ENCODE peak calls at places on chromosome 5, in nine cellular contexts. P is suprapubic skin, N is upper lobe of left lung, C is sigmoid colon, R is stomach, X is tibial nerve, S is esophagus muscularis mucosa, V is HepG2, F is A549. U is an unnamed sample.

GRCh38 chr5:139667001-139667729 is 19.0 kb downstream of the CXXC5 start:
- DNase-seq in P (no peak), N (no peak), C (no peak), R (no peak), X (no peak), S (no peak), V (no peak), F (no peak), U (no peak)

GRCh38 chr5:137647401-137647800 is 88.5 kb downstream of the KLHL3 start:
- DNase-seq in P (no peak), N (no peak), C (no peak), R (no peak), X (no peak), S (peak), V (no peak), F (no peak), U (no peak)

GRCh38 chr5:32499261-32499660 is 54.7 kb upstream of the ZFR start:
- DNase-seq in P (no peak), N (no peak), C (no peak), R (no peak), X (no peak), S (no peak), V (no peak), F (no peak), U (no peak)

GRCh38 chr5:154844800-154845199 is 5.6 kb downstream of the FAXDC2 start:
- DNase-seq in P (no peak), N (no peak), C (no peak), R (no peak), X (no peak), S (no peak), V (peak), F (no peak), U (peak)

GRCh38 chr5:131068893-131069643 is 96.0 kb downstream of the HINT1 start:
- DNase-seq in P (no peak), N (no peak), C (no peak), R (no peak), X (no peak), S (no peak), V (no peak), F (no peak), U (no peak)

GRCh38 chr5:33491941-33492340 is 51.2 kb downstream of the TARS1 start:
- DNase-seq in P (no peak), N (no peak), C (no peak), R (no peak), X (no peak), S (peak), V (peak), F (no peak), U (no peak)

GRCh38 chr5:90866915-90867715 is 308.5 kb downstream of the ADGRV1 start:
- DNase-seq in P (no peak), N (no peak), C (no peak), R (no peak), X (no peak), S (no peak), V (peak), F (peak), U (no peak)

GRCh38 chr5:150113047-150113744 is 26.8 kb upstream of the CSF1R start:
- DNase-seq in P (peak), N (no peak), C (peak), R (peak), X (peak), S (peak), V (no peak), F (no peak), U (peak)

GRCh38 chr5:150619359-150620230 is 20.9 kb upstream of the SYNPO start:
- DNase-seq in P (no peak), N (no peak), C (no peak), R (no peak), X (no peak), S (no peak), V (no peak), F (no peak), U (no peak)

GRCh38 chr5:143041-143440 is 48.3 kb upstream of the LRRC14B start:
- DNase-seq in P (no peak), N (no peak), C (no peak), R (no peak), X (no peak), S (peak), V (no peak), F (no peak), U (no peak)

DNA sequence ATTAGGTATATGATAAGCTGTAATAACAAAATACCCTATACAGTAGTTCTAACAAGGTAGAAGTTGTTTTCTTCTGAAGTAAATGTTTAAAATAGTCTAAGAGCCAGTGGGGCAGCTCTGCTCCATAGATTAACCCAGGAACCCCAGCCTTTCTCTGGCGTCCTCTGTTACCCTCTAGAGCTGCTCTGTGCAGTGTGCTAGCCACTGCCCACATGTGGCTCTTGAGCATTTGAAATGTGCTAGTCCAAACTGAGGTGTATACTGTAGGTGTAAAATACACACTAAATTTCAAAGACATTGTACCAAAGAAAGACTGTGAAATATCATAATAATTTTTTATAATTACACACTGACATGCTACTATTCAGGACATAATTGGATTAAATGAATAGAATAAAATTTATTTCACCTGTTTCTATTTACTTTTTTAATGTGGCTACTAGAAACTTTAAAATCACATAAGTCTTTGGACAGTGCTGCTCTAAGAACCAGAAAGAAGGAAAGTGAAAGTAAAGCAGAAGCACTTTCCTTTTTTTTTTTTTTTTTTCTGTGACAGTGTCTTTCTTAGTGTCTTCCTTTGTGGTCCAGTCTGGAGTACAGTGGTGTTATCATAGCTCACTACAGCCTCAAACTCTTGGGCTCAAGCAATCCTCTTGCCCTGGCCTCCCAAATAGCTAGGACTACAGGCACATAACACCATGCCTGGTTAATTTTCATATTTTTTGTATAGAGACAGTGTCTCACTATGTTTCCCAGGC is 39.3 kb downstream of the RAI14 start:
- DNase-seq in P (no peak), N (no peak), C (no peak), R (no peak), X (no peak), S (no peak), V (no peak), F (no peak), U (no peak)
- TF ChIP-seq EP300 in P (no peak), N (no peak), C (no peak), R (no peak), X (no peak), S (no peak), V (no peak), F (no peak), U (no peak)

DNA sequence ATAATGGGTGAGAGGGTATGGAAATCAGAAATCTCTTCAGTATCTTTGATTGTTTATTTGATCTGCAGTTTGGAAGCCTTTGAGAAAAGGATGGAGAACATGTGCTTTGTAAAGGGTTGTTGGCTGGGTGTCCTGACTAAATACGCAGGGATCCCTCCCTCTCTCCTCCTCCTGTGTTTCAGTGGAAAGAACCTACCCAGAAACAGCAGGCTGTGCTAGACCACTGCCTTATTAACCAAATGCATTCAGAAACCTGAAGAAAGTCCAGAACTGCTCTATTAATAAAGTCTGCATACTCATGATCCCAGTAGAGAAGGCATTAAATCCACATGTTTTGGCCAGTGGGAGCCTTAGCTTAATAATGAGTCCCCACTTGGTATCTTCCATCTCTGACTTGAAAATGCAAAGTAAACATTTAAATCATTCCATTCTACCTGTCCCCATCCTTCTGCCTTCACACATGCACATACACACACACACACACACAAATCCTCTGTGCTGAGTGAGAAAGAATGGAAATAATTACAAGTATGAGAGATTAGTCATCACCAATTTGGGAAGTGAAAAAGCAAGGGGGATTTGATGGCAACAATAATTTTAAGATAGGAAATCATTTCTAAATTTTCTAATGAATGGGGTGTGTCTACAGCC is 10.0 kb upstream of the LECT2 start:
- DNase-seq in P (no peak), N (no peak), C (no peak), R (no peak), X (no peak), S (no peak), V (no peak), F (no peak), U (no peak)
- TF ChIP-seq EP300 in P (no peak), N (no peak), C (no peak), R (no peak), X (no peak), S (no peak), V (no peak), F (no peak), U (no peak)

GRCh38 chr5:74161171-74161570 is 479.4 kb downstream of the ENC1 start:
- DNase-seq in P (no peak), N (no peak), C (no peak), R (no peak), X (no peak), S (no peak), V (no peak), F (no peak), U (no peak)

GRCh38 chr5:74154526-74154925 is 486.0 kb downstream of the ENC1 start:
- DNase-seq in P (no peak), N (no peak), C (no peak), R (no peak), X (no peak), S (no peak), V (no peak), F (no peak), U (no peak)

GRCh38 chr5:74155501-74155900 is 485.0 kb downstream of the ENC1 start:
- DNase-seq in P (no peak), N (no peak), C (no peak), R (no peak), X (no peak), S (no peak), V (no peak), F (no peak), U (no peak)
- TF ChIP-seq EP300 in P (no peak), N (no peak), C (no peak), R (no peak), X (no peak), S (no peak), V (no peak), F (no peak), U (no peak)

DNA sequence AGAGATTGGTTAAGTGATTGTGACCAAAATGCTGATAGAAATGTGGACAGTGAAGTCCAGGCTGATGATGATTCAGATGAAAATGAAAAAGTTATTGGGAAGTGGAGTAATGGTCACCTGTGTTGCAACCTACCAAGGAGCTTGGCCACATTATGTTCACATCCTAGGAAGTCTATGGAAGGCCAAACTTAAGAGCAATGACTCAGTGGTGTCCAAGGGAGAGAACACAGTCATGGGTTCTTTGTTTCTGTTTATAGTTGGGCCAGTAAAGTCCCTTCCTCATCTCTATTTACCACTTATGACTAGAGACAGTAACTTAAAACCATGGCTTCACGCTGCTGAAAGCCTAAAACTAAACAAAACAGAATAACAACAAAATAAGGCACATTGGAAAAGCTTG is 555.3 kb upstream of the DAB2 start:
- DNase-seq in P (no peak), N (no peak), C (no peak), R (no peak), X (no peak), S (no peak), V (no peak), F (no peak), U (no peak)
- TF ChIP-seq EP300 in P (no peak), N (no peak), C (no peak), R (no peak), X (no peak), S (no peak), V (no peak), F (no peak), U (no peak)

GRCh38 chr5:54457094-54457531 is 1.6 kb downstream of the HSPB3 start:
- DNase-seq in P (no peak), N (no peak), C (no peak), R (peak), X (no peak), S (no peak), V (peak), F (peak), U (no peak)
- TF ChIP-seq EP300 in P (no peak), N (no peak), C (no peak), R (no peak), X (no peak), S (no peak), V (no peak), F (no peak), U (peak)

DNA sequence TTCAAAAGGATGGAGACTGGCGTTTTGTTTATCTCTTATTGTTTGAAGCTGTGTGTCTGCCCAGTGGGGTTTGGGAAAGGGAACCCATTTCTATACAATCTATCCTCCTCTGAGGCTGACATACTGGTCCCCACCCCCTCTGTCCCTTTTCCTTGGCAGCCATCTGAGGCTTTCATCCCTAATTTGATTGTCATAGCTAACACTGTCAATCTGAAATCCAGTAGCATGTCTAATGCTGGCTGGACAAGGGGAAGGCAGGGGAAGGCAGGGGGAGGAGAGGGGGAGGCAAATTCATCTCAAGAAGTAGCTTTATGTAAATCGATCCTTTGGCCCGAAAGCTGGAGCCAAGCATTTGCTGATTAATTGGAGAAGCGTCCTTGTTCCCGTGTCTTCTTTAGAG is 314.1 kb upstream of the PANK3 start:
- DNase-seq in P (no peak), N (no peak), C (no peak), R (no peak), X (no peak), S (no peak), V (no peak), F (no peak), U (no peak)
- TF ChIP-seq EP300 in P (no peak), N (no peak), C (no peak), R (no peak), X (no peak), S (no peak), V (no peak), F (no peak), U (no peak)

GRCh38 chr5:116576043-116576713 is 1.6 kb upstream of the SEMA6A start:
- DNase-seq in P (no peak), N (peak), C (peak), R (peak), X (no peak), S (no peak), V (peak), F (peak), U (peak)
- TF ChIP-seq EP300 in P (no peak), N (no peak), C (no peak), R (no peak), X (no peak), S (no peak), V (no peak), F (no peak), U (no peak)

GRCh38 chr5:134787692-134788091 is 29.1 kb downstream of the DDX46 start:
- DNase-seq in P (no peak), N (no peak), C (no peak), R (no peak), X (no peak), S (no peak), V (no peak), F (no peak), U (no peak)

GRCh38 chr5:134784946-134785620 is 26.5 kb downstream of the DDX46 start:
- DNase-seq in P (no peak), N (no peak), C (no peak), R (no peak), X (no peak), S (no peak), V (no peak), F (no peak), U (no peak)

DNA sequence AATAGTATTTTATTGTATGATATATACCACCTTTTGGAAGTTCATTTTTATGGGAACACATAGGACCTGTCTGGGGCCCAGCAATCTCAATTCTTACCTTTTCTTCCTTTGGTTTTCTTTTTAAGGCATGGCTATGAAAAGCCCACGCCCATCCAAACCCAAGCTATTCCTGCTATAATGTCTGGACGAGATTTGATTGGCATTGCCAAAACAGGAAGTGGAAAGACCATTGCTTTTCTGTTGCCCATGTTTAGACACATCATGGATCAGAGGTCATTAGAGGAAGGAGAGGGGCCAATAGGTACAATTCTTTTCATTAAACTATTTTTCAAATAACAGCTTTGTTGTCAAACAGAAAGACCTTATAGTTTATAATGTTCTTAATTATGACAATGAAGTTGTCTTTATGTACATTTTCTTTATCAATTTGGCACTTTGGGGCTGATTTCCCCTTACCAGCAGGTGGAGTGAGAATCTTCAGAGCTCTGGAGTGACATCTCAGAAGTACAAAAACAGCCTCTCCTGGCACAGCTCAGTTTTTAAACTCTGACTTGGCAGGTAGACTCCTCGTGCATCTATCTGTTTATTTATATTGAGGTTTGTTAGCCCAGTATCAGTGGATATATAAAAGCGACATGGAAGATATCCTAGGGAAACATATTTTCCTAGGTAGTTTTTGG is 25.8 kb downstream of the DDX46 start:
- DNase-seq in P (no peak), N (no peak), C (no peak), R (no peak), X (no peak), S (no peak), V (no peak), F (peak), U (no peak)
- TF ChIP-seq EP300 in P (no peak), N (no peak), C (no peak), R (no peak), X (no peak), S (no peak), V (no peak), F (no peak), U (no peak)

GRCh38 chr5:38258319-38259061 is at the start of gene EGFLAM:
- DNase-seq in P (no peak), N (no peak), C (no peak), R (no peak), X (no peak), S (no peak), V (no peak), F (peak), U (peak)
- TF ChIP-seq EP300 in P (no peak), N (no peak), C (no peak), R (no peak), X (no peak), S (no peak), V (no peak), F (no peak), U (no peak)

DNA sequence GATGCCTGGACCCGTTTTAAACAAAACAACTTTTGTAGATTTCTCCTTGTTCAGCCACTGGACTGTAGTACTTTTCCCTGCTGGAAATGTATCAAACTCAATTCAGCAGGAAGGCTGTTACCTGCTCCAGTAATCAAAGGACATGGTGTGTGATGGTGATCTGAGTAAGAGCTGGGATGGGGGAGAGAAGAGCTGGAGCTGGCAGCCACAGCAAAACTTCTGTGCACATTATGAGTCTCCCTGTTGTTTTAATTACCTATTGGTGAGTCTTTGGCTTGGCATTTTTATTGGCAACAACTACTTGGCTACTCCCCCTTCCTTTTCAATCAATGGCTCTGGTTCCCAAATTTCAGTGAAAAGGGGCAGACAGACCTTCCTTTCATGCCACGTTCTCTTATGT is 9.7 kb downstream of the NREP start:
- DNase-seq in P (no peak), N (no peak), C (no peak), R (no peak), X (no peak), S (no peak), V (no peak), F (no peak), U (no peak)
- TF ChIP-seq EP300 in P (no peak), N (no peak), C (no peak), R (no peak), X (no peak), S (no peak), V (no peak), F (no peak), U (no peak)